ENCODE peak calls at places on chromosomes 13 and 19, in six cellular contexts. L is ovary, Q is psoas muscle, J is endodermal cell, R is adrenal gland, D is left ventricle myocardium inferior. H is an unnamed sample.

GRCh38 chr19:1856698-1857603 is 6.4 kb downstream of the KLF16 start:
- DNase-seq in L (peak; percentile 85), Q (peak; percentile 88), J (peak; percentile 91), R (peak; percentile 96), D (peak; percentile 82), H (peak; percentile 53)

GRCh38 chr19:40585677-40586422 is 9.2 kb downstream of the SHKBP1 start:
- DNase-seq in L (no peak), Q (no peak), J (no peak), R (no peak), D (no peak), H (no peak)

GRCh38 chr13:28429096-28429495 is 65.8 kb downstream of the FLT1 start:
- DNase-seq in L (no peak), Q (no peak), J (no peak), R (no peak), D (no peak), H (no peak)

GRCh38 chr19:49512970-49513745 is 697 bp downstream of the FCGRT start:
- DNase-seq in L (peak; percentile 83), Q (peak; percentile 81), J (peak; percentile 87), R (no peak), D (peak; percentile 70), H (peak; percentile 38)

GRCh38 chr13:28532226-28533048 is 37.5 kb upstream of the FLT1 start:
- DNase-seq in L (peak; percentile 34), Q (peak; percentile 66), J (peak; percentile 74), R (peak; percentile 72), D (peak; percentile 53), H (no peak)

GRCh38 chr13:44739539-44739938 is 163.4 kb upstream of the TSC22D1 start:
- DNase-seq in L (no peak), Q (no peak), J (no peak), R (no peak), D (no peak), H (no peak)

GRCh38 chr19:45542234-45542668 is 35.0 kb downstream of the VASP start:
- DNase-seq in L (no peak), Q (no peak), J (no peak), R (no peak), D (no peak), H (no peak)

GRCh38 chr13:38430761-38431160 is 81.1 kb downstream of the UFM1 start:
- DNase-seq in L (no peak), Q (no peak), J (no peak), R (no peak), D (no peak), H (no peak)

GRCh38 chr13:84433024-84433423 is 550.8 kb upstream of the SLITRK1 start:
- DNase-seq in L (no peak), Q (no peak), J (no peak), R (no peak), D (no peak), H (no peak)

GRCh38 chr13:106986033-106986484 is 418.1 kb upstream of the ARGLU1 start:
- DNase-seq in L (no peak), Q (no peak), J (peak; percentile 84), R (no peak), D (peak; percentile 18), H (no peak)

GRCh38 chr13:109494955-109495354 is 291.4 kb downstream of the IRS2 start:
- DNase-seq in L (no peak), Q (no peak), J (no peak), R (peak; percentile 61), D (no peak), H (no peak)

GRCh38 chr13:34435338-34435737 is 506.7 kb upstream of the NBEA start:
- DNase-seq in L (no peak), Q (no peak), J (no peak), R (peak; percentile 79), D (no peak), H (no peak)

GRCh38 chr19:1590641-1591397 is 1.8 kb downstream of the MBD3 start:
- DNase-seq in L (no peak), Q (no peak), J (peak; percentile 81), R (no peak), D (no peak), H (no peak)

GRCh38 chr19:6220385-6221191 is 59.2 kb downstream of the MLLT1 start:
- DNase-seq in L (peak; percentile 84), Q (peak; percentile 87), J (no peak), R (peak; percentile 88), D (peak; percentile 53), H (peak; percentile 71)

GRCh38 chr19:3284759-3285646 is 60.5 kb downstream of the CELF5 start:
- DNase-seq in L (peak; percentile 100), Q (peak; percentile 62), J (peak; percentile 100), R (peak; percentile 59), D (peak; percentile 21), H (no peak)

GRCh38 chr19:53594811-53595509 is 36.8 kb upstream of the DPRX start:
- DNase-seq in L (no peak), Q (no peak), J (peak; percentile 97), R (no peak), D (no peak), H (no peak)

GRCh38 chr13:37682496-37682895 is 83.9 kb upstream of the POSTN start:
- DNase-seq in L (no peak), Q (no peak), J (no peak), R (no peak), D (no peak), H (no peak)

GRCh38 chr13:78632956-78633355 is 26.0 kb downstream of the OBI1 start:
- DNase-seq in L (no peak), Q (no peak), J (no peak), R (no peak), D (no peak), H (no peak)

GRCh38 chr19:43784981-43785808 is 4.4 kb upstream of the KCNN4 start:
- DNase-seq in L (no peak), Q (no peak), J (peak; percentile 88), R (peak; percentile 78), D (no peak), H (no peak)

GRCh38 chr13:112819111-112819510 is 129.3 kb downstream of the ATP11A start:
- DNase-seq in L (no peak), Q (no peak), J (no peak), R (peak; percentile 27), D (no peak), H (no peak)

GRCh38 chr13:51814825-51815650 is 11.1 kb upstream of the DHRS12 start:
- DNase-seq in L (peak; percentile 55), Q (peak; percentile 68), J (peak; percentile 93), R (peak; percentile 89), D (peak; percentile 52), H (no peak)

GRCh38 chr13:62309904-62310303 is 894.3 kb upstream of the PCDH20 start:
- DNase-seq in L (no peak), Q (no peak), J (no peak), R (no peak), D (no peak), H (no peak)

GRCh38 chr13:52128714-52129700 is at the start of gene NEK5:
- DNase-seq in L (peak; percentile 76), Q (peak; percentile 75), J (peak; percentile 95), R (peak; percentile 70), D (peak; percentile 58), H (peak; percentile 24)

GRCh38 chr13:25170554-25171107 is 1.5 kb downstream of the AMER2 start:
- DNase-seq in L (no peak), Q (no peak), J (peak; percentile 73), R (no peak), D (no peak), H (no peak)

GRCh38 chr13:93226623-93227279 is at the start of gene GPC6:
- DNase-seq in L (no peak), Q (no peak), J (peak; percentile 80), R (no peak), D (no peak), H (no peak)

GRCh38 chr19:47280183-47280797 is 5.6 kb downstream of the INAFM1 start:
- DNase-seq in L (no peak), Q (no peak), J (peak; percentile 93), R (no peak), D (no peak), H (no peak)
- TF ChIP-seq CTCF in L (no peak), Q (peak; percentile 39), J (peak; percentile 77), R (peak; percentile 33), D (peak; percentile 42), H (no peak)

DNA sequence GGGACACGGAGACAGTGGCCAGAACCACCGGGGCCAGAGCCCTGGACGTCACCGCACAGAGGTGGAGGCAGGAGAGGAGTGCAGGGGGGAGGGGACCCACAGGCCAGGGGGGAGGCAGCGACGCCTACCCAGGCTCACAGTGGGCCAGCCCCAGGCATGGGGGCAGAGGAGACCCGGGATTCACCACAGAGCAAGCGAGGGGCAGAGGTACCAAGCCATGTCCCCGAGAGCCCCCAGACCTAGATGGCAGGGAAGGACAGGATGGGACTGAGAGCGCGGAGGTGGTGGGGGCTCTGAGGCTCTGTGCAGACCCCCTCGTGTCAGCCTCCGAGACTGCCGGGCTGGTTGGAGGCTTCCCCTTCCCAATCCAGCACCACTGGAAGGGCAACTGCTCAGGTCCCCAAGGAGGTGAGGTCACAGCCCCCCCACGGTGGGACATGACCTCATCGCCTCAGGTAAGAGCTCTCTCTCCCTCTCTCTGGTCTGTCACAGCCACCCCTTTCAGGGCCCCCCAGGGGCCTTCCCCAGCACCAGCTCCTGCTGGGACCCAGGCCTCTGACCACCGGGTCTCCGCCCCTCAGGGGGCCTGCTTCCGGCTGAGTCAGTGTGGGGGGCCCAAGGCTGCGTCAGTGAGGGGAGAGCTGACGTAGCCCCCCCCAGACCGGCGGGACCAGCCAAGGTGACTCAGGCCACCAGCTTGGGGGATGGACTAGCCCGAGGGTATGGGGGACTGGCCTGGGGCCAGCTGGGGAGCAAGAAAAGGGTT is 2.2 kb upstream of the IL11 start:
- DNase-seq in L (no peak), Q (no peak), J (peak; percentile 67), R (no peak), D (no peak), H (no peak)
- H3K4me1 ChIP-seq in L (no peaks in the 10 kb centered on the region), Q (no peaks in the 10 kb centered on the region), J (peaks cover 5% of the 10 kb centered on the region), R (peaks cover 6% of the 10 kb centered on the region), D (peaks cover 27% of the 10 kb centered on the region), H (no peaks in the 10 kb centered on the region)

DNA sequence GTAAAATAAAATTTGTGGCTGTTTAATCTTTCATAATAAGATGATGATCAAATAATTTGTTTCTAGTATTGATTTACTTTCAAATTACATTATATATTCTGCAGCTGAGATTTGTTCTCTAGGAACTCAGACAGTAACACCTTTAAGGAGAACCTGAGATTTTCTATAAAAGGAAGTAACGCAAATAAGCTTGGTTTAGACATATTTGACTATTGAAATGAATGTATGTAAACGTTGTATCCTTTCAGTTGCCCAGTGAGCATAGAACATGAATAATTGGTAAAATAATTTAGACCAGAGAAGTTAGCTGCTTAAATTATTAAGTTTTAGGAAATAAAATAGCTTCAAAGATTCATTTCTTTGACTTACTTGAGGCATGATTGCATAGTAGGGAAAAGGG is 3.1 kb downstream of the CDK8 start:
- DNase-seq in L (no peak), Q (no peak), J (no peak), R (no peak), D (no peak), H (no peak)
- H3K4me3 ChIP-seq in L (no peak overlapping the region), Q (peak overlapping the region; percentile 96), J (peak overlapping the region; percentile 90), R (no peak overlapping the region), D (peak overlapping the region; percentile 98), H (no peak overlapping the region)

GRCh38 chr19:13033819-13034611 is 38.7 kb downstream of the NFIX start:
- DNase-seq in L (peak; percentile 83), Q (peak; percentile 94), J (peak; percentile 91), R (peak; percentile 92), D (peak; percentile 86), H (peak; percentile 74)

GRCh38 chr19:13032837-13033236 is 37.6 kb downstream of the NFIX start:
- DNase-seq in L (no peak), Q (no peak), J (no peak), R (no peak), D (no peak), H (peak; percentile 37)

GRCh38 chr19:13031917-13032623 is 36.8 kb downstream of the NFIX start:
- DNase-seq in L (no peak), Q (peak; percentile 77), J (no peak), R (no peak), D (no peak), H (peak; percentile 80)

GRCh38 chr19:13034636-13035035 is 39.4 kb downstream of the NFIX start:
- DNase-seq in L (no peak), Q (no peak), J (no peak), R (no peak), D (no peak), H (peak; percentile 24)

GRCh38 chr19:13033244-13033643 is 38.0 kb downstream of the NFIX start:
- DNase-seq in L (no peak), Q (no peak), J (no peak), R (no peak), D (no peak), H (no peak)
- TF ChIP-seq CTCF in L (no peak), Q (no peak), J (peak; percentile 45), R (no peak), D (peak; percentile 21), H (no peak)